ENCODE peak calls at places on chromosome 1, in five cellular contexts. D is aorta, T is lung, J is WERI-Rb-1, E is HL-60. K is an unnamed sample. For H3K27me3, the result is how much of the 10 kb centered on the place peaks cover.

GRCh38 chr1:22930235-22930912 is 42.3 kb downstream of the LACTBL1 start:
- DNase-seq in D (peak), T (no peak), J (peak), E (no peak), K (no peak)

GRCh38 chr1:225735252-225736149 is 42.1 kb upstream of the SRP9 start:
- DNase-seq in D (peak), T (peak), J (peak), E (no peak), K (no peak)

GRCh38 chr1:151980287-151981177 is 13.1 kb downstream of the S100A10 start:
- DNase-seq in D (peak), T (no peak), J (no peak), E (no peak), K (no peak)

GRCh38 chr1:28437260-28437923 is 67.9 kb downstream of the PHACTR4 start:
- DNase-seq in D (no peak), T (peak), J (peak), E (no peak), K (no peak)

GRCh38 chr1:214900590-214900989 is 181.9 kb upstream of the KCNK2 start:
- DNase-seq in D (peak), T (no peak), J (no peak), E (no peak), K (no peak)

GRCh38 chr1:192118881-192119280 is 39.4 kb upstream of the RGS18 start:
- DNase-seq in D (no peak), T (no peak), J (no peak), E (no peak), K (no peak)

GRCh38 chr1:75203415-75204277 is 69.5 kb downstream of the LHX8 start:
- DNase-seq in D (no peak), T (no peak), J (peak), E (peak), K (no peak)

GRCh38 chr1:175493321-175493998 is 249.9 kb downstream of the TNR start:
- DNase-seq in D (no peak), T (no peak), J (no peak), E (no peak), K (no peak)

GRCh38 chr1:67582625-67583461 is 102.2 kb upstream of the GADD45A start:
- DNase-seq in D (no peak), T (no peak), J (no peak), E (no peak), K (no peak)

GRCh38 chr1:161727343-161727924 is 6.1 kb downstream of the FCRLB start:
- DNase-seq in D (no peak), T (no peak), J (no peak), E (no peak), K (peak)

GRCh38 chr1:209688746-209689234 is 13.6 kb downstream of the G0S2 start:
- DNase-seq in D (no peak), T (no peak), J (no peak), E (no peak), K (no peak)

GRCh38 chr1:12643785-12644184 is at the start of gene AADACL4:
- DNase-seq in D (no peak), T (no peak), J (no peak), E (no peak), K (no peak)

GRCh38 chr1:6150006-6150938 is 29.8 kb downstream of the CHD5 start:
- DNase-seq in D (no peak), T (no peak), J (no peak), E (no peak), K (no peak)
- H3K27me3 ChIP-seq in D (under half), T (under half), J (under half), E (under half), K (under half)

GRCh38 chr1:8024329-8024728 is 1.8 kb downstream of the ERRFI1 start:
- DNase-seq in D (no peak), T (no peak), J (no peak), E (no peak), K (no peak)
- H3K4me3 ChIP-seq in D (peak), T (no peak), J (no peak), E (no peak), K (no peak)

DNA sequence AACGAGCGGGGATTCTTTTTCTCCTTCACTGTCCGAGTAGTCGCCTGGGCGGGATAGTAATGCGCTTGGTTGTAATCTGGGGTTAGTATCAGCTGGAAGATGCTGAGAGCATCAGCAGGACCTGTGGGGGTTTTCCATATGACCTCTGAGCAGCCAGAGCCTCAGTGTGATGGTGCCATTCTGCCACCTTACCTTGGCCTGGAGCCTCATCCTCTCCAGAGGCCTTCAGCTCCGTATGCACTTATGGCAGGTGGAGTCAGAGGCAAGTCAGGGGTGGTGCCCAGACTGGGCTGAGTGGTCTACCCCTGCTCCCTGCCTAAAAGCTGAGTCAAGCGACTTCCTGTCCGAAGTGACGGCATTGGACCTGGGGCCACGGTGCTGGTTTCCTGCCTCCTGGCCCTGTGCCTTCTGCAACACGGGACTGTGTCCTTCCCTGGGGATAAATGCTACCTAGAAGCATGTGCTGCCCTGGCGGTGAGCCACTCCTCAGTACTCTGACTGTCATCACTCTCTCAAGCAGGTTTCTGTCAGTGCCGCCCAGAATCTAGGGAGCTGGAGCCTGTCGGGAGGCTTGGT is 24.7 kb downstream of the TENT5C start:
- DNase-seq in D (no peak), T (peak), J (no peak), E (no peak), K (no peak)
- H3K27me3 ChIP-seq in D (under half), T (under half), J (under half), E (under half), K (under half)

DNA sequence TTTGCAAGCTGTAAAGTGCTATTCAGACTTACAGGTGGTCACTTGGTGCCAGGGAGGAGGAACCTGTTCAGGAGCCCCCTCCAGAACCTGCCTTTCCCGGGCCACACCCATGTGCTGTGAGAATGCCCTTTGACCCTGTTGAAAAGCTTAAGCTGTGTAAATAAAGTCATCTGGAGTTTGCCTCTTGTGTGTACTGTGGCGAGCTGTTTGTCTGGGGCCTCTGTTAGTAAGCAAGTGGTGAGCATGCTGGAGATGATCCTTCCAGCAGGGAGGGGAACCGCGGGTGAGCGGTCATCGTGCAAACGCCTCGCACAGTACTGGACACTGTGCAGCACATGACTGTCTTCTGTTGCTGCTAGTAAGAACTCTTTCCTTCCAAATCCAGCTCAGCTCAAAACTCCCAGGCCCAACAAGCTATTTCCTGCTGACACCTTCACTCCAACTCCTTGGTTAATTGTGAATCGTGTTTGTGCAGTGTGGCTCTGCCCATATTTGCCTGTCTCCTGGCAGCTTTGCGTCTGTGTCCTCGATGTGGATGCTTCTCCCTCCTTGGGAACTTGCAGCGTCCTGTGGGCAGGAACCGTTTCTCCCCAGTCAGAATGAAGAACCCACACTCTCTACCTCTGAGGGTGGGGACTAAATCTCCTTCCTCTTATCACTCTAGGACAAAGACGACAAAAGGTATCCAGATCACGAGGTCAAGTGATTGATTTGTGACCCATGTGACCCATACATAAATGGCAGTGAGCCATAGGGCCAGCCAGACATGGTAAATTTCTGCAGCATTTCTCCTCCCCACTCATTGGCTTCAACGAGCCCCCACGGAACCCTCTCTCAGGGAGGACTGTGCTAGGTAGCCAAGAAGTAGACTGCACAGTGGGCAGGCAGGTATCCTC is 13.9 kb upstream of the BTG2 start:
- DNase-seq in D (peak), T (no peak), J (peak), E (no peak), K (no peak)
- H3K4me3 ChIP-seq in D (no peak), T (no peak), J (no peak), E (no peak), K (peak)

DNA sequence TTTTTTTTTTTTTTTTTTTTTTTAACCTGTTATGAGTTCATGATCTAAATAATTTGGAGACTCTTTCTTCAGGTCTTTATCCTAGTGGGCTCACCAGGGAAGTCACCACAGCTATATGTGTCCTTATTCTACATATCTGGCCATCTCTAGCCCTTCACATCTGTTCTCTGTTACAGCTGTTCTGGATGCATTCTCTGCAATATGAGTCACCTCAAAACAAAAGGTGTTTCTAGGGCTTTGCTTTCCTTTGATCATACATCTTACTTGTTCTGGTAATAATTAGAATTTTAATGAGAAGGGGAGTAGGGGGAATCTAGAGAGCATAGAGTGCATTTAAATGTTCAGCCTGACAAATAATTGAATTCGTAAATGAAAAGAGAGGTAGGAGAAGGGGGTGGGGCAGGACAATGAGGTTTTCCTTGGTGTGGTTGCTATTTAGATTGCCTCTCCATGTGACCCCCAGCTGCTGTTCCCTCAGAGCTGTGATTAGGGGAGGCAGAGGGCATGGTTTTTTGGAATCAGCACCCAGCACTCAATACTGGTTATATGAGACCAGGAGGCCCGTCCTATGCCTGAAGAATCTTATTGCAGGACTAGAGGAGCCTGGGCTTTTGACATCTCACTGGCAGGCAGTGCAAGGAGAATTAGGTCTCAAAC is 8.0 kb downstream of the SYT6 start:
- DNase-seq in D (no peak), T (no peak), J (no peak), E (no peak), K (no peak)
- H3K27me3 ChIP-seq in D (under half), T (under half), J (under half), E (under half), K (under half)

GRCh38 chr1:179831852-179832699 is 45.5 kb downstream of the TOR1AIP2 start:
- DNase-seq in D (no peak), T (peak), J (no peak), E (no peak), K (peak)
- H3K4me3 ChIP-seq in D (no peak), T (no peak), J (no peak), E (no peak), K (no peak)

GRCh38 chr1:111236806-111237205 is 9.3 kb downstream of the CHI3L2 start:
- DNase-seq in D (no peak), T (no peak), J (no peak), E (no peak), K (no peak)
- H3K27me3 ChIP-seq in D (under half), T (under half), J (under half), E (under half), K (under half)

DNA sequence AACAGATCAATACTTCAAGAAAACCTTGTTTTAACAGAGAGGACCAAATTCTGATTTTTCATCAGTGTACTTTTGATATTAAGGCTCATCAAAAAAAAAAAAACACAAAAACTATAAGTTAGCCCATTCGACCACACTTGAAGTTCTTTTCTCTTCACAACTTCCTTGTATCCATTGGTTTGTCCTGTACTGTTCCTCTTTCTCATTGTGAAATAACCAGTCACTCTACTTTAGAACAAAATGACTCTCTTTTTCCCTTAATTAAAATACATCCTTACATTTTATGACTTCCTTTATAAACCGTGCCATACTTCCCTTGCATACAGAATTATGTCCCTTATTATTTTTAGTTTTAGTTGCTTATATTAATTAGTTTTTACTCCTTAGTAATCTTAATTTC is 8.4 kb downstream of the QSOX1 start:
- DNase-seq in D (no peak), T (no peak), J (no peak), E (no peak), K (no peak)
- H3K4me3 ChIP-seq in D (no peak), T (no peak), J (no peak), E (no peak), K (no peak)

GRCh38 chr1:228530086-228530758 is 43.0 kb downstream of the RNF187 start:
- DNase-seq in D (no peak), T (no peak), J (no peak), E (no peak), K (no peak)
- H3K27me3 ChIP-seq in D (under half), T (under half), J (under half), E (under half), K (under half)

K was measured in CD8-positive, alpha-beta memory T cell.